ENCODE peak calls at places on chromosomes 2 and 18, in four cellular contexts. One of them, this sample, is unnamed.

GRCh38 chr2:99706734-99707133 is 216.9 kb upstream of the REV1 start:
- DNase-seq in hepatocyte: no peak
- DNase-seq in A673: no peak
- DNase-seq in stomach: no peak
- DNase-seq in this sample: no peak

GRCh38 chr18:69008538-69008937 is 210.7 kb downstream of the CCDC102B start:
- DNase-seq in stomach: no peak
- DNase-seq in hepatocyte: no peak
- DNase-seq in A673: no peak
- DNase-seq in this sample: no peak

GRCh38 chr2:21467910-21468309 is 344.1 kb downstream of the TDRD15 start:
- DNase-seq in stomach: no peak
- DNase-seq in hepatocyte: no peak
- DNase-seq in A673: no peak
- DNase-seq in this sample: no peak

GRCh38 chr2:200600549-200601212 is 14.9 kb downstream of the AOX1 start:
- DNase-seq in stomach: no peak
- DNase-seq in A673: no peak
- DNase-seq in hepatocyte: no peak
- DNase-seq in this sample: no peak

GRCh38 chr2:24515335-24515734 is 24.3 kb downstream of the NCOA1 start:
- DNase-seq in A673: no peak
- DNase-seq in stomach: no peak
- DNase-seq in hepatocyte: no peak
- DNase-seq in this sample: no peak

GRCh38 chr2:86054539-86055082 is 51.1 kb downstream of the POLR1A start:
- DNase-seq in hepatocyte: no peak
- DNase-seq in stomach: no peak
- DNase-seq in A673: no peak
- DNase-seq in this sample: no peak

GRCh38 chr2:168037772-168038171 is 209.6 kb downstream of the STK39 start:
- DNase-seq in A673: no peak
- DNase-seq in hepatocyte: no peak
- DNase-seq in stomach: no peak
- DNase-seq in this sample: no peak

GRCh38 chr2:231928481-231928880 is 2.3 kb upstream of the NPPC start:
- DNase-seq in hepatocyte: no peak
- DNase-seq in A673: no peak
- DNase-seq in stomach: peak
- DNase-seq in this sample: no peak

DNA sequence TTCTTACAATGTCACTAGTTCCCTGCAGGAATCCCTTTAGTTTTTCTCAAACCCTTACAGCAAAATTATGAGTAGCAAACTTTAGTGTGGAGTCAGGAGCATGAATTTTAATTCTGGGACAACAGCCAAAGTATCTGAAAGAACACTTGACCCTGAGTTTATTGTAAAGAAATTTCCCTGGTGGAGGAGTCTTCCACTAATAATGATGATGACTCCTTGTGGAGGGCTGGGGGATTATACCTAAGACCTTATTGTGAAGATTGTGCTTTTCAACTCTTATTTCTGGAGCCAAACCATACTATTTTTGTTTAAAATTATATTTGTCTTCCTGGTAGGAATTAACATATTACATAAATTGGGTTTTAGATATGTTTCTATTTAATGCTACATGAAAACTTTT is 217.0 kb downstream of the MYO3B start:
- DNase-seq in hepatocyte: no peak
- DNase-seq in stomach: no peak
- DNase-seq in A673: peak
- DNase-seq in this sample: no peak
- H3K4me3 ChIP-seq in hepatocyte: no peak
- H3K4me3 ChIP-seq in stomach: no peak
- H3K4me3 ChIP-seq in A673: no peak
- H3K4me3 ChIP-seq in this sample: no peak

DNA sequence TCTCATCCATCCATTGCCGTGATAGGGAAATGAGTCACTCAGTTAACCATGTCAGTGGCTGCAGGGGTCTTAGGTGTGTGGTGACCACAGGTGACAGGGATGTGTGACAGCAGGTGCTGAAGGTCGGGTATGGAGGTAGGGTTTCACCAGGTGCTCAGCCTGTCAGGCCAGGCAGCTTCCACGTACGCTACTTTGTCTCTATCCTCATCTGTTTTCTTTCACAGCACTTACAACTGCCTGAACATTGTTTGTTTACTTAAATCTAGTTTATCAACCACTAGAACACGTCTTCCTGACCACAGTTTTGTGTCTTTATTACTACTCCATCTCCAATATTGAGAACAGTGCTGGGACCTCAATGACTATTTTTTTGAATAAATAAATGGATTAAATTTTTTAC is 11.4 kb upstream of the UXS1 start:
- DNase-seq in stomach: no peak
- DNase-seq in hepatocyte: no peak
- DNase-seq in A673: no peak
- DNase-seq in this sample: no peak
- H3K4me3 ChIP-seq in stomach: no peak
- H3K4me3 ChIP-seq in hepatocyte: no peak
- H3K4me3 ChIP-seq in A673: no peak
- H3K4me3 ChIP-seq in this sample: no peak

GRCh38 chr2:217636578-217637267 is 366.1 kb downstream of the TNS1 start:
- DNase-seq in stomach: no peak
- DNase-seq in hepatocyte: no peak
- DNase-seq in A673: no peak
- DNase-seq in this sample: no peak
- H3K4me3 ChIP-seq in stomach: no peak
- H3K4me3 ChIP-seq in hepatocyte: no peak
- H3K4me3 ChIP-seq in A673: no peak
- H3K4me3 ChIP-seq in this sample: no peak

GRCh38 chr2:173353556-173353955 is 1.1 kb upstream of the CDCA7 start:
- DNase-seq in stomach: no peak
- DNase-seq in A673: no peak
- DNase-seq in hepatocyte: no peak
- DNase-seq in this sample: no peak
- H3K4me3 ChIP-seq in stomach: no peak
- H3K4me3 ChIP-seq in A673: peak
- H3K4me3 ChIP-seq in hepatocyte: no peak
- H3K4me3 ChIP-seq in this sample: peak

GRCh38 chr2:241728627-241729026 is 5.8 kb upstream of the D2HGDH start:
- DNase-seq in A673: no peak
- DNase-seq in stomach: no peak
- DNase-seq in hepatocyte: no peak
- DNase-seq in this sample: no peak
- H3K4me3 ChIP-seq in A673: no peak
- H3K4me3 ChIP-seq in stomach: no peak
- H3K4me3 ChIP-seq in hepatocyte: no peak
- H3K4me3 ChIP-seq in this sample: no peak

DNA sequence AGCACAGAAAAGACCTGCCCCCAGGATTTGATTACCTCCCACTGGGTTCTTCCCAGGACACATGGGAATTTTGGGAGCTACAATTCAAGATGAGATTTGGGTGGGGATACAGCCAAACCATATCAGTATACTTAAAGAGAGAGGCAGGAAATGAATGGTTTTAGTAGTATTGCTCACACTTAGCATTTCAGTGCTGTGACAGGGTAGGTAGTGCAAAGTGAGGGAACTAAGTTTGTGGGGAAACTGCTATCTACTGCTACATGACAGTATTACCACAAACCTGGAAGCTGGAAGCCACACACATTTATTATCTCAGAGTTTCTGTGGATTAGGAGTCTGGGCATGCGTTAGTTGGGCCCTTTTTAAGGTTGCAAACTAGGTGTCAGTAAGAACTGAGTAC is 450.7 kb downstream of the LPIN1 start:
- DNase-seq in stomach: no peak
- DNase-seq in A673: no peak
- DNase-seq in hepatocyte: no peak
- DNase-seq in this sample: no peak
- H3K4me3 ChIP-seq in stomach: no peak
- H3K4me3 ChIP-seq in A673: no peak
- H3K4me3 ChIP-seq in hepatocyte: no peak
- H3K4me3 ChIP-seq in this sample: no peak

GRCh38 chr2:106269591-106270291 is 75.6 kb upstream of the UXS1 start:
- DNase-seq in stomach: peak
- DNase-seq in A673: no peak
- DNase-seq in hepatocyte: no peak
- DNase-seq in this sample: no peak

GRCh38 chr2:106272202-106272807 is 78.2 kb upstream of the UXS1 start:
- DNase-seq in A673: no peak
- DNase-seq in hepatocyte: peak
- DNase-seq in stomach: no peak
- DNase-seq in this sample: no peak

GRCh38 chr2:106275971-106276370 is 81.9 kb upstream of the UXS1 start:
- DNase-seq in A673: no peak
- DNase-seq in hepatocyte: no peak
- DNase-seq in stomach: no peak
- DNase-seq in this sample: no peak

GRCh38 chr2:106267997-106268396 is 73.9 kb upstream of the UXS1 start:
- DNase-seq in hepatocyte: no peak
- DNase-seq in stomach: no peak
- DNase-seq in A673: no peak
- DNase-seq in this sample: no peak

GRCh38 chr2:106270471-106270891 is 76.4 kb upstream of the UXS1 start:
- DNase-seq in hepatocyte: no peak
- DNase-seq in stomach: no peak
- DNase-seq in A673: no peak
- DNase-seq in this sample: no peak
- H3K4me3 ChIP-seq in hepatocyte: no peak
- H3K4me3 ChIP-seq in stomach: peak
- H3K4me3 ChIP-seq in A673: no peak
- H3K4me3 ChIP-seq in this sample: peak

DNA sequence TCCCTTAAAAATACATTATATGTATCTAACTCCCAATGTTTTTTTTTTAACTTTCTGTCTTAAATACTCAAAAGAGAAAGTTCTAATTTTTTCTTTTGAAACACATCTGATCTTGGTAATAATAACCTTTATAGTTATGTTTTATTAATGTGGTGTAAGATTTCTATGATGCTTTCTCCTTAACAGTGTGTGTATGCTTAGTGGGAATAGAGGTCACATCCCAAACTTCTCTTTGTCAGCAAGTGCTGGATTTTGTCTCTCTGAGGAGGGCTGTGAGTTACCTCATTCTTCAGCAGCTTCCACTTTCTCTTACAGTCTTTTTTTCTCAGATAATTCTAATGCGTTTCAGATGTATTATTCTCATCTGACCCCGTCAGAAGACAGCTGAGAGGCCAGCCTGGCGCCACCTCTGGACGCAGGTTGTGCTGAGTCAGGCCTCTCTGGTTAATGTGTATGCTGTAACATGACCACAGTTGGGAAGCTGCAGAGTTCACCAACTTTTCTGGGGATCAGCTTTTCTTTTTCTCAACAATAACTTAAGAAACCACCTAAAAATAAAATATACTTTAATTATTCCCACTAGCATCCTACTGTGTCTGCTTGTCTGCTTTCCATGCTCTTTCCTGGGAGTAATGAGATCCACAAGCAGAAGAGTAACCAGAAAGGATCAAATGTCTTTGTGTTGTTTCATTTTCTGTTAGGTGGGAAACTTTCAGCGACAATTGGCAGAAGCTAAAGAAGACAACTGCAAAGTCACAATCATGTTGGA is 79.5 kb downstream of the CCDC150 start:
- DNase-seq in hepatocyte: peak
- DNase-seq in stomach: no peak
- DNase-seq in A673: no peak
- DNase-seq in this sample: no peak
- H3K4me3 ChIP-seq in hepatocyte: no peak
- H3K4me3 ChIP-seq in stomach: no peak
- H3K4me3 ChIP-seq in A673: no peak
- H3K4me3 ChIP-seq in this sample: no peak

GRCh38 chr18:76212958-76213357 is 282.1 kb downstream of the ZNF516 start:
- DNase-seq in A673: no peak
- DNase-seq in hepatocyte: no peak
- DNase-seq in stomach: no peak
- DNase-seq in this sample: peak

GRCh38 chr18:76203552-76203951 is 291.5 kb downstream of the ZNF516 start:
- DNase-seq in stomach: no peak
- DNase-seq in A673: no peak
- DNase-seq in hepatocyte: no peak
- DNase-seq in this sample: no peak

GRCh38 chr18:76209597-76209996 is 285.4 kb downstream of the ZNF516 start:
- DNase-seq in stomach: no peak
- DNase-seq in A673: no peak
- DNase-seq in hepatocyte: no peak
- DNase-seq in this sample: peak

GRCh38 chr18:76205906-76206305 is 289.1 kb downstream of the ZNF516 start:
- DNase-seq in A673: no peak
- DNase-seq in stomach: no peak
- DNase-seq in hepatocyte: no peak
- DNase-seq in this sample: no peak

DNA sequence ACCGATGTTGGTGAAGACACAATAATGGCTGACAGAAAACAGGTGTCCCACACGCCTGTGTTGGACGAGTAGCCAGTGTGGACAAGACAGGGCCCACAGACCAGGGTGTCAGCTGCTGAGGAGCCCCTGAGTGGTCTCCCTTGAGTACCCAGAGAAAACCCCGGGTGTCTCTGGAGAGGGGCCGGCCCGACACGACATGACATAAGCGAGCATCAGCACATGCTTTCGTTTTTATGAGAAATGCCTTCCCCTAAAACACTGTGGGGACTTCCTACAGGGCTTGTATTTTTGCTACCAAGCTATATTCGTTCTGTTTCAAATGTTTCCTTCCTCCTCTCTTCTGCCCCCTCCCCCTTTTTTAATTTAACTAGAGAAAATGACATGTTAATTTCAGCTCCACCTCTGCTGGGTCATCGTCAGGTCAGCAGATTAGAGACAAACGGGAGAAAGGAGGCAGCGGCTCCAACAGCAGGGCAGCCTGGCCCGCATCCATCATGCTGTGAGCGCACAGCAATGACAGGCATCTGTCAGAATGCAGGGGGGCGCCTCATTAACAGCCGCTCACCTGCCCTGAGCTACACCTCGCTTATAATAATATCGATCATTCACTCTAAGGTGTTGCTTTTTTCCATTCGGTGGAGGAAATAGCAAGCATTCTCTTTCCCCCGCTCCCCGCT is 286.3 kb downstream of the ZNF516 start:
- DNase-seq in hepatocyte: no peak
- DNase-seq in stomach: no peak
- DNase-seq in A673: no peak
- DNase-seq in this sample: no peak
- H3K4me3 ChIP-seq in hepatocyte: no peak
- H3K4me3 ChIP-seq in stomach: peak
- H3K4me3 ChIP-seq in A673: peak
- H3K4me3 ChIP-seq in this sample: no peak

GRCh38 chr2:112835553-112836535 is 735 bp downstream of the IL1B start:
- DNase-seq in A673: no peak
- DNase-seq in hepatocyte: no peak
- DNase-seq in stomach: no peak
- DNase-seq in this sample: no peak
- H3K4me3 ChIP-seq in A673: no peak
- H3K4me3 ChIP-seq in hepatocyte: no peak
- H3K4me3 ChIP-seq in stomach: no peak
- H3K4me3 ChIP-seq in this sample: no peak

This sample was measured in Jurkat, Clone E6-1.